ENCODE peak calls at places on chromosomes 4 and X, in ten cellular contexts. One of them, this sample, is unnamed.
A peak's percentile ranks its signal among the peaks of the same experiment; 100 is the strongest.

GRCh38 chr4:168877407-168877778 is 132.7 kb downstream of the CBR4 start:
- ATAC-seq in A549: no peak
- ATAC-seq in gastrocnemius medialis: peak; percentile 55
- ATAC-seq in heart left ventricle: peak; percentile 29
- ATAC-seq in body of pancreas: peak; percentile 19
- ATAC-seq in IMR-90: peak; percentile 12
- ATAC-seq in HepG2: no peak
- ATAC-seq in right lobe of liver: peak; percentile 46
- ATAC-seq in HCT116: no peak
- ATAC-seq in upper lobe of left lung: peak; percentile 22
- ATAC-seq in this sample: peak; percentile 62

GRCh38 chrX:24900234-24900633 is 115.5 kb downstream of the ARX start:
- ATAC-seq in gastrocnemius medialis: no peak
- ATAC-seq in right lobe of liver: no peak
- ATAC-seq in upper lobe of left lung: no peak
- ATAC-seq in IMR-90: no peak
- ATAC-seq in heart left ventricle: peak; percentile 58
- ATAC-seq in HepG2: no peak
- ATAC-seq in HCT116: no peak
- ATAC-seq in body of pancreas: no peak
- ATAC-seq in A549: no peak
- ATAC-seq in this sample: no peak

GRCh38 chrX:2691543-2692220 is 587 bp downstream of the CD99 start:
- ATAC-seq in HCT116: peak; percentile 43
- ATAC-seq in IMR-90: peak; percentile 25
- ATAC-seq in right lobe of liver: peak; percentile 12
- ATAC-seq in HepG2: peak; percentile 2
- ATAC-seq in gastrocnemius medialis: peak; percentile 77
- ATAC-seq in upper lobe of left lung: peak; percentile 65
- ATAC-seq in heart left ventricle: peak; percentile 70
- ATAC-seq in A549: peak; percentile 66
- ATAC-seq in body of pancreas: no peak
- ATAC-seq in this sample: peak; percentile 20

GRCh38 chrX:30741545-30741944 is 88.3 kb downstream of the GK start:
- ATAC-seq in IMR-90: no peak
- ATAC-seq in heart left ventricle: no peak
- ATAC-seq in gastrocnemius medialis: no peak
- ATAC-seq in A549: no peak
- ATAC-seq in upper lobe of left lung: no peak
- ATAC-seq in HepG2: no peak
- ATAC-seq in right lobe of liver: no peak
- ATAC-seq in body of pancreas: no peak
- ATAC-seq in HCT116: no peak
- ATAC-seq in this sample: no peak

GRCh38 chr4:75919914-75920313 is 17.7 kb upstream of the PPEF2 start:
- ATAC-seq in IMR-90: no peak
- ATAC-seq in heart left ventricle: peak; percentile 22
- ATAC-seq in gastrocnemius medialis: no peak
- ATAC-seq in upper lobe of left lung: no peak
- ATAC-seq in right lobe of liver: peak; percentile 72
- ATAC-seq in HepG2: no peak
- ATAC-seq in HCT116: no peak
- ATAC-seq in A549: no peak
- ATAC-seq in body of pancreas: no peak
- ATAC-seq in this sample: no peak

GRCh38 chr4:15920723-15921591 is 17.6 kb downstream of the FGFBP1 start:
- ATAC-seq in body of pancreas: peak; percentile 47
- ATAC-seq in gastrocnemius medialis: no peak
- ATAC-seq in heart left ventricle: peak; percentile 91
- ATAC-seq in HCT116: peak; percentile 95
- ATAC-seq in A549: peak; percentile 99
- ATAC-seq in HepG2: no peak
- ATAC-seq in upper lobe of left lung: peak; percentile 74
- ATAC-seq in IMR-90: peak; percentile 93
- ATAC-seq in right lobe of liver: peak; percentile 71
- ATAC-seq in this sample: peak; percentile 79

GRCh38 chr4:111046811-111047210 is 423.9 kb upstream of the PITX2 start:
- ATAC-seq in upper lobe of left lung: no peak
- ATAC-seq in A549: no peak
- ATAC-seq in gastrocnemius medialis: no peak
- ATAC-seq in heart left ventricle: no peak
- ATAC-seq in right lobe of liver: no peak
- ATAC-seq in HepG2: no peak
- ATAC-seq in IMR-90: no peak
- ATAC-seq in body of pancreas: no peak
- ATAC-seq in HCT116: no peak
- ATAC-seq in this sample: no peak

GRCh38 chr4:184732126-184732525 is 1.8 kb downstream of the CENPU start:
- ATAC-seq in heart left ventricle: no peak
- ATAC-seq in IMR-90: no peak
- ATAC-seq in HCT116: no peak
- ATAC-seq in HepG2: no peak
- ATAC-seq in upper lobe of left lung: no peak
- ATAC-seq in right lobe of liver: no peak
- ATAC-seq in A549: no peak
- ATAC-seq in body of pancreas: no peak
- ATAC-seq in gastrocnemius medialis: no peak
- ATAC-seq in this sample: no peak

GRCh38 chrX:35374116-35374515 is 424.0 kb upstream of the MAGEB16 start:
- ATAC-seq in upper lobe of left lung: no peak
- ATAC-seq in body of pancreas: no peak
- ATAC-seq in HepG2: no peak
- ATAC-seq in heart left ventricle: no peak
- ATAC-seq in A549: no peak
- ATAC-seq in gastrocnemius medialis: no peak
- ATAC-seq in IMR-90: no peak
- ATAC-seq in HCT116: no peak
- ATAC-seq in right lobe of liver: no peak
- ATAC-seq in this sample: no peak

GRCh38 chr4:158112612-158113011 is 60.2 kb downstream of the GASK1B start:
- ATAC-seq in HCT116: no peak
- ATAC-seq in right lobe of liver: peak; percentile 38
- ATAC-seq in HepG2: no peak
- ATAC-seq in IMR-90: no peak
- ATAC-seq in A549: no peak
- ATAC-seq in upper lobe of left lung: peak; percentile 53
- ATAC-seq in body of pancreas: no peak
- ATAC-seq in heart left ventricle: peak; percentile 31
- ATAC-seq in gastrocnemius medialis: no peak
- ATAC-seq in this sample: no peak

GRCh38 chr4:143745874-143746273 is 45.4 kb upstream of the FREM3 start:
- ATAC-seq in upper lobe of left lung: no peak
- ATAC-seq in heart left ventricle: no peak
- ATAC-seq in gastrocnemius medialis: no peak
- ATAC-seq in HCT116: no peak
- ATAC-seq in right lobe of liver: no peak
- ATAC-seq in body of pancreas: no peak
- ATAC-seq in IMR-90: no peak
- ATAC-seq in A549: no peak
- ATAC-seq in HepG2: no peak
- ATAC-seq in this sample: no peak

GRCh38 chrX:148556498-148556897 is 56.1 kb downstream of the AFF2 start:
- ATAC-seq in gastrocnemius medialis: no peak
- ATAC-seq in body of pancreas: no peak
- ATAC-seq in HepG2: no peak
- ATAC-seq in heart left ventricle: no peak
- ATAC-seq in upper lobe of left lung: no peak
- ATAC-seq in HCT116: no peak
- ATAC-seq in IMR-90: no peak
- ATAC-seq in right lobe of liver: no peak
- ATAC-seq in A549: no peak
- ATAC-seq in this sample: no peak

GRCh38 chr4:65391814-65392213 is 278.5 kb downstream of the EPHA5 start:
- ATAC-seq in upper lobe of left lung: no peak
- ATAC-seq in right lobe of liver: peak; percentile 95
- ATAC-seq in IMR-90: no peak
- ATAC-seq in A549: no peak
- ATAC-seq in heart left ventricle: no peak
- ATAC-seq in HepG2: no peak
- ATAC-seq in HCT116: no peak
- ATAC-seq in gastrocnemius medialis: no peak
- ATAC-seq in body of pancreas: no peak
- ATAC-seq in this sample: no peak

GRCh38 chrX:69988955-69989394 is 60.8 kb downstream of the AWAT2 start:
- ATAC-seq in upper lobe of left lung: no peak
- ATAC-seq in gastrocnemius medialis: no peak
- ATAC-seq in right lobe of liver: peak; percentile 77
- ATAC-seq in A549: no peak
- ATAC-seq in HepG2: no peak
- ATAC-seq in heart left ventricle: peak; percentile 90
- ATAC-seq in HCT116: peak; percentile 49
- ATAC-seq in body of pancreas: no peak
- ATAC-seq in IMR-90: no peak
- ATAC-seq in this sample: no peak

GRCh38 chr4:139154134-139154421 is 22.9 kb downstream of the ELF2 start:
- ATAC-seq in right lobe of liver: no peak
- ATAC-seq in heart left ventricle: no peak
- ATAC-seq in IMR-90: no peak
- ATAC-seq in HCT116: no peak
- ATAC-seq in upper lobe of left lung: no peak
- ATAC-seq in body of pancreas: no peak
- ATAC-seq in HepG2: no peak
- ATAC-seq in A549: no peak
- ATAC-seq in gastrocnemius medialis: no peak
- ATAC-seq in this sample: no peak

GRCh38 chr4:99273704-99274103 is 17.1 kb downstream of the ADH1A start:
- ATAC-seq in right lobe of liver: no peak
- ATAC-seq in HepG2: no peak
- ATAC-seq in A549: no peak
- ATAC-seq in gastrocnemius medialis: no peak
- ATAC-seq in heart left ventricle: no peak
- ATAC-seq in IMR-90: no peak
- ATAC-seq in HCT116: no peak
- ATAC-seq in upper lobe of left lung: no peak
- ATAC-seq in body of pancreas: no peak
- ATAC-seq in this sample: no peak
- H3K4me3 ChIP-seq in right lobe of liver: no peak overlapping the region
- H3K4me3 ChIP-seq in HepG2: no peak overlapping the region
- H3K4me3 ChIP-seq in A549: no peak overlapping the region
- H3K4me3 ChIP-seq in gastrocnemius medialis: no peak overlapping the region
- H3K4me3 ChIP-seq in heart left ventricle: no peak overlapping the region
- H3K4me3 ChIP-seq in IMR-90: no peak overlapping the region
- H3K4me3 ChIP-seq in HCT116: no peak overlapping the region
- H3K4me3 ChIP-seq in upper lobe of left lung: no peak overlapping the region
- H3K4me3 ChIP-seq in body of pancreas: no peak overlapping the region
- H3K4me3 ChIP-seq in this sample: no peak overlapping the region

GRCh38 chr4:26878729-26879415 is 18.2 kb downstream of the STIM2 start:
- ATAC-seq in right lobe of liver: peak; percentile 74
- ATAC-seq in IMR-90: no peak
- ATAC-seq in heart left ventricle: no peak
- ATAC-seq in HCT116: no peak
- ATAC-seq in gastrocnemius medialis: no peak
- ATAC-seq in A549: no peak
- ATAC-seq in HepG2: no peak
- ATAC-seq in upper lobe of left lung: peak; percentile 14
- ATAC-seq in body of pancreas: no peak
- ATAC-seq in this sample: no peak
- H3K4me1 ChIP-seq in right lobe of liver: no peaks in the 10 kb centered on the region
- H3K4me1 ChIP-seq in IMR-90: peaks cover 3% of the 10 kb centered on the region
- H3K4me1 ChIP-seq in heart left ventricle: no peaks in the 10 kb centered on the region
- H3K4me1 ChIP-seq in HCT116: no peaks in the 10 kb centered on the region
- H3K4me1 ChIP-seq in gastrocnemius medialis: peaks cover 4% of the 10 kb centered on the region
- H3K4me1 ChIP-seq in A549: no peaks in the 10 kb centered on the region
- H3K4me1 ChIP-seq in HepG2: no peaks in the 10 kb centered on the region
- H3K4me1 ChIP-seq in upper lobe of left lung: peaks cover 11% of the 10 kb centered on the region
- H3K4me1 ChIP-seq in body of pancreas: peaks cover 10% of the 10 kb centered on the region
- H3K4me1 ChIP-seq in this sample: peaks cover 4% of the 10 kb centered on the region

DNA sequence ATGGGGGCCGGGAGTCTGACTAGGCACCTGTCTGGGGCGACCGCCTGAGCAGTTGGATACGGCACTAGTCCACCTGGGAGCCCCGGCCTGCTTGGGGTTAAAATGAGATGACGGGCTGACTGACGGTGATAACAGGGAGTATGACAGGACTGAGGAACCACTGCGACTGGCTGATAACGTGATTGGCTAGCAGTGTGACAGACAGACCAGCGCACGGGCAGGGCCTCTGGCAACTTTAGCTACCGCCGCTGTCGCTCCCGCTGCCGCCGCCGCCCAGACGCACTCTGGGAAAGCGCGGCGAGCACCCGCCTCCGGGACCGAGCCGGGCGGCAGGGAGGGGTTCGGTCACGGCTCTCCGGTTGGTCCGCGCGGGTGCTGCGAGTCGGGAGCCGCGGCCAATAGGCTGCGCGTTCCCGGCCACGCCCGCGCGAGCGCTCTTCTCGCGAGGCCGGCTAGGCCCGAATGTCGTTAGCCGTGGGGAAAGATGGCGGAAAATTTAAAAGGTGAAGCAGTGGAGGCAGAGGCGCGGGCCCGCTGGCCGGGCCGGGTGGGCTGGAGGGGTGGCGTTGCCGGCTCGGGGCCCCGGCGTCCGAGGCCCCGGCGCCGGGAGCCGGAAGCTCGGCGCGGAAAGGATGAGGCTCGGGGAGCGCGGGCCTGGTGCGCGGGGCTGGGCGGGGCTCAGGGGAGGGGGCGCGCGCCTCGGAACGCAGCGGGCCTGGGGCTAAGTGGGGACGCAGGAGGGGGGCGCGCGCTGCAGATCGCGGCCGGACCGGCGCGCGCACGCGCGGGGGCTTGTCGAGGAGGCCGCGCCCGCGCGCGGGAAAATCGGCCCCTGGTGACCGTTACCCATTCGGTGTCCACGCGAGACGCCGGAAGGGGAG is at the start of gene SUV39H1:
- ATAC-seq in HCT116: peak; percentile 95
- ATAC-seq in body of pancreas: peak; percentile 99
- ATAC-seq in gastrocnemius medialis: peak; percentile 95
- ATAC-seq in heart left ventricle: peak; percentile 98
- ATAC-seq in IMR-90: peak; percentile 98
- ATAC-seq in HepG2: peak; percentile 94
- ATAC-seq in A549: peak; percentile 95
- ATAC-seq in right lobe of liver: peak; percentile 97
- ATAC-seq in upper lobe of left lung: peak; percentile 99
- ATAC-seq in this sample: peak; percentile 99
- TF ChIP-seq POLR2A in HCT116: peak; percentile 9
- TF ChIP-seq POLR2A in body of pancreas: peak; percentile 88
- TF ChIP-seq POLR2A in gastrocnemius medialis: peak; percentile 79
- TF ChIP-seq POLR2A in heart left ventricle: peak; percentile 91
- TF ChIP-seq POLR2A in IMR-90: no peak
- TF ChIP-seq POLR2A in HepG2: peak; percentile 52
- TF ChIP-seq POLR2A in A549: peak; percentile 64
- TF ChIP-seq POLR2A in right lobe of liver: peak; percentile 90
- TF ChIP-seq POLR2A in upper lobe of left lung: no peak
- TF ChIP-seq POLR2A in this sample: peak; percentile 88

DNA sequence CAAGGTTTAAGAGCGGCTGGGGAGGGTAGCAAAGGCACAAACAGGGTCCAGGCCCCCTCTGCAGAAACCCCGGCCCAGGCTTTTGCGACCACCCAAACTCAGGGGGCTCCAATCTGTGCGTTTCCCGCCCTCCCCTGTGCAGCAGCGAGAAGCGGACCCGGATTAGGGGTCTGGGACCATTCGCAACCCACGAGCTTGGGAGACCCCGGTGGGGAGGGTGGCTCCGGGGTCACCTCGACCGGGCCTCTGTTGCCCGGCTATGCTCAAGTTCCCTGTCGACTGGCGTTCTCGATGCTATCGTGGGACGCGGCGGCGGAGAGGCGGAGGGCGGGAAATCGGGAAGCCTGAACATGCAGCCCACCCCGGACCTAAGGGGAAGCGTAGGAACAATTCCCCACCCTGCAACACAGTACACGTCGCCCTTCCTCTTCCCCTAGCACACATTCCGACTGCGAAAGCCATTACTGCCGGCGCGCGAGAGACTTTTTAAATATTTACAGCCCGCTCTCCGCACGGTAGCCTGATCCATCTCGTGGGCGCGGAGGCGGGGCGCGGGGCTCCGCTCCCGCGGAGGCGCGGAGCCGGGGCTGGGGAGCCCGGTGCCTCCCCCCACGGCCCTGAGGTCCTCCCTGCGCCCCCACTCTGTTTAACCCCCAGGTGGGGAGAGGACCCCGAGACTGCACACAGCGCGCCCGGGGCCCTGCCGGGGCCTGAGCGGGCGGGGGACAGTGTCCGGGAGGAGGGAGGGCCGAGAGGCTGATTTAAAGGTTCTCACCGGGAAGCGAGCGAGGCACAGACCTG is 48.1 kb upstream of the BCOR start:
- ATAC-seq in body of pancreas: peak; percentile 30
- ATAC-seq in A549: no peak
- ATAC-seq in right lobe of liver: peak; percentile 21
- ATAC-seq in HCT116: peak; percentile 16
- ATAC-seq in gastrocnemius medialis: peak; percentile 40
- ATAC-seq in upper lobe of left lung: peak; percentile 53
- ATAC-seq in HepG2: peak; percentile 5
- ATAC-seq in IMR-90: peak; percentile 80
- ATAC-seq in heart left ventricle: peak; percentile 7
- ATAC-seq in this sample: peak; percentile 8
- H3K4me3 ChIP-seq in body of pancreas: no peak overlapping the region
- H3K4me3 ChIP-seq in A549: peak overlapping the region; percentile 31
- H3K4me3 ChIP-seq in right lobe of liver: peak overlapping the region; percentile 51
- H3K4me3 ChIP-seq in HCT116: peak overlapping the region; percentile 43
- H3K4me3 ChIP-seq in gastrocnemius medialis: peak overlapping the region; percentile 57
- H3K4me3 ChIP-seq in upper lobe of left lung: peak overlapping the region; percentile 28
- H3K4me3 ChIP-seq in HepG2: peak overlapping the region; percentile 65
- H3K4me3 ChIP-seq in IMR-90: peak overlapping the region; percentile 46
- H3K4me3 ChIP-seq in heart left ventricle: peak overlapping the region; percentile 59
- H3K4me3 ChIP-seq in this sample: peak overlapping the region; percentile 59

This sample was measured in gastroesophageal sphincter.